ENCODE peak calls at places on chromosomes 16 and 17, in seven cellular contexts. L, X, H, K, R, O and M are unnamed samples.

GRCh38 chr17:21166599-21167265 is 40.0 kb downstream of the DHRS7B start:
- DNase-seq in L (no peak), X (no peak), R (no peak), H (no peak), O (no peak), K (peak; percentile 11), M (peak; percentile 28)

GRCh38 chr16:81293909-81294802 is 20.6 kb upstream of the GAN start:
- DNase-seq in L (no peak), H (no peak), O (peak; percentile 74), R (no peak), X (no peak), K (peak; percentile 44), M (peak; percentile 46)

GRCh38 chr17:28545141-28545503 is 7.3 kb downstream of the UNC119 start:
- DNase-seq in R (no peak), X (no peak), K (no peak), O (no peak), H (no peak), L (no peak), M (no peak)

GRCh38 chr17:29592850-29593545 is at the start of gene ANKRD13B:
- DNase-seq in X (no peak), L (peak; percentile 67), O (no peak), K (no peak), R (no peak), H (no peak), M (peak; percentile 66)

GRCh38 chr16:7509919-7510705 is 177.5 kb downstream of the RBFOX1 start:
- DNase-seq in H (no peak), X (no peak), L (no peak), R (no peak), K (no peak), O (no peak), M (no peak)

GRCh38 chr17:55275894-55276804 is 11.4 kb downstream of the HLF start:
- DNase-seq in H (no peak), R (no peak), X (no peak), O (peak; percentile 81), K (no peak), L (no peak), M (no peak)

GRCh38 chr16:31135535-31136286 is at the start of gene PRSS8:
- DNase-seq in H (no peak), L (peak; percentile 82), X (no peak), K (no peak), R (peak; percentile 48), O (peak; percentile 68), M (no peak)

GRCh38 chr17:69719474-69720048 is 305.1 kb downstream of the MAP2K6 start:
- DNase-seq in R (no peak), K (no peak), O (no peak), L (no peak), X (no peak), H (no peak), M (no peak)

GRCh38 chr17:60577147-60577925 is 22.7 kb upstream of the PPM1D start:
- DNase-seq in X (no peak), O (no peak), L (peak; percentile 31), K (peak; percentile 72), H (peak; percentile 30), R (no peak), M (peak; percentile 76)

GRCh38 chr16:77307764-77308561 is 108.8 kb downstream of the SYCE1L start:
- DNase-seq in R (no peak), L (no peak), X (no peak), O (peak; percentile 97), K (peak; percentile 50), H (no peak), M (no peak)

GRCh38 chr16:67460168-67460567 is 20.8 kb downstream of the ATP6V0D1 start:
- DNase-seq in H (no peak), X (no peak), K (no peak), R (no peak), L (peak; percentile 82), O (no peak), M (no peak)

GRCh38 chr16:77211880-77212735 is 12.9 kb downstream of the SYCE1L start:
- DNase-seq in X (peak; percentile 59), H (no peak), O (peak; percentile 31), R (no peak), K (no peak), L (peak; percentile 87), M (peak; percentile 35)

GRCh38 chr16:82082543-82083244 is 47.6 kb downstream of the HSD17B2 start:
- DNase-seq in X (no peak), O (peak; percentile 80), H (no peak), R (peak; percentile 13), K (peak; percentile 52), L (no peak), M (peak; percentile 36)

GRCh38 chr17:45910667-45911066 is 16.3 kb downstream of the MAPT start:
- DNase-seq in K (no peak), R (no peak), X (no peak), L (no peak), H (no peak), O (no peak), M (no peak)

GRCh38 chr17:7589204-7589868 is 558 bp downstream of the SOX15 start:
- DNase-seq in K (peak; percentile 83), L (no peak), H (no peak), O (peak; percentile 83), X (peak; percentile 87), R (no peak), M (peak; percentile 93)

GRCh38 chr16:52861614-52862022 is 191.1 kb downstream of the CHD9NB start:
- DNase-seq in R (peak; percentile 4), L (no peak), K (no peak), H (no peak), O (peak; percentile 5), X (peak; percentile 51), M (no peak)

GRCh38 chr17:44558349-44559287 is 1.3 kb downstream of the FZD2 start:
- DNase-seq in R (no peak), L (no peak), H (no peak), X (no peak), O (no peak), K (peak; percentile 60), M (peak; percentile 65)

GRCh38 chr16:48541108-48541786 is 68.7 kb downstream of the N4BP1 start:
- DNase-seq in O (no peak), L (no peak), K (no peak), R (no peak), H (no peak), X (no peak), M (no peak)

GRCh38 chr17:39732586-39732985 is 2.3 kb upstream of the MIEN1 start:
- DNase-seq in K (no peak), R (no peak), X (no peak), H (no peak), O (no peak), L (no peak), M (no peak)

DNA sequence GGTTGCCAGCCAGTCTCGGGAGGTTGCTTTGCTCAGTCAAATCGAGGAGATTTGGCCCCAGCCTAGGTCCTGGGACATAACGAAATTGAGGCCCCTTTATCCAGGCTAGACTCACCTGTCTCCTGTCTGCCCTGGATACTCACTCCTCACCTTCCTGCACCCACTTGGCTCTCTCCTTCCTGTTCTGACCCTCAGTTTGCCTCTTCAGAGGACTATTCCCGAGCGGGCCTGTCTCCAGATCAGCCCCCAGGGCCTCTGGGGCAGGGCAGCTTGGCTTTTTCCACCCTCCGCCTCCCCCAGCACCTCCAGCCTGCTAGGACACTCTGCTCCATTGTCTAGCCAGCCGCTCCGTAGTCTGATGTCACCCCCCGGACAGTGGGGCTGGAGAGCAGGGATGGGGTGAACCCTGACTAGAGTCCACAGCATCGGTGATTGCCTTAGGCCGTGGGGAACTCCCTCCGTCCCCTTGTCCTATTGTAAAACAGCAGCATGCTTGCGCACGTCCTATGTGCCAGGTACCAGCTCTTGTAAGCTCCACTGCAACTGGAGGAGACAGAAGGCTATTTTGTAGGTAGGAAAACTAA is 8.8 kb downstream of the WFIKKN2 start:
- DNase-seq in O (no peak), R (no peak), K (no peak), L (no peak), H (no peak), X (no peak), M (no peak)
- H3K9ac ChIP-seq in O (no peak overlapping the region), R (no peak overlapping the region), K (no peak overlapping the region), L (peak overlapping the region; percentile 22), H (no peak overlapping the region), X (peak overlapping the region; percentile 24), M (no peak overlapping the region)

GRCh38 chr17:41530062-41531048 is 2.2 kb upstream of the KRT19 start:
- DNase-seq in K (peak; percentile 93), R (peak; percentile 86), L (peak; percentile 88), X (no peak), H (no peak), O (peak; percentile 91), M (peak; percentile 84)

GRCh38 chr17:41528959-41529353 is 848 bp upstream of the KRT19 start:
- DNase-seq in H (no peak), O (no peak), R (no peak), X (no peak), L (no peak), K (no peak), M (no peak)

GRCh38 chr17:41529491-41529915 is 1.4 kb upstream of the KRT19 start:
- DNase-seq in L (no peak), R (no peak), K (no peak), X (no peak), O (no peak), H (no peak), M (no peak)

GRCh38 chr17:41524261-41524660 is 3.8 kb downstream of the KRT19 start:
- DNase-seq in H (no peak), K (no peak), L (no peak), X (no peak), R (no peak), O (no peak), M (no peak)

DNA sequence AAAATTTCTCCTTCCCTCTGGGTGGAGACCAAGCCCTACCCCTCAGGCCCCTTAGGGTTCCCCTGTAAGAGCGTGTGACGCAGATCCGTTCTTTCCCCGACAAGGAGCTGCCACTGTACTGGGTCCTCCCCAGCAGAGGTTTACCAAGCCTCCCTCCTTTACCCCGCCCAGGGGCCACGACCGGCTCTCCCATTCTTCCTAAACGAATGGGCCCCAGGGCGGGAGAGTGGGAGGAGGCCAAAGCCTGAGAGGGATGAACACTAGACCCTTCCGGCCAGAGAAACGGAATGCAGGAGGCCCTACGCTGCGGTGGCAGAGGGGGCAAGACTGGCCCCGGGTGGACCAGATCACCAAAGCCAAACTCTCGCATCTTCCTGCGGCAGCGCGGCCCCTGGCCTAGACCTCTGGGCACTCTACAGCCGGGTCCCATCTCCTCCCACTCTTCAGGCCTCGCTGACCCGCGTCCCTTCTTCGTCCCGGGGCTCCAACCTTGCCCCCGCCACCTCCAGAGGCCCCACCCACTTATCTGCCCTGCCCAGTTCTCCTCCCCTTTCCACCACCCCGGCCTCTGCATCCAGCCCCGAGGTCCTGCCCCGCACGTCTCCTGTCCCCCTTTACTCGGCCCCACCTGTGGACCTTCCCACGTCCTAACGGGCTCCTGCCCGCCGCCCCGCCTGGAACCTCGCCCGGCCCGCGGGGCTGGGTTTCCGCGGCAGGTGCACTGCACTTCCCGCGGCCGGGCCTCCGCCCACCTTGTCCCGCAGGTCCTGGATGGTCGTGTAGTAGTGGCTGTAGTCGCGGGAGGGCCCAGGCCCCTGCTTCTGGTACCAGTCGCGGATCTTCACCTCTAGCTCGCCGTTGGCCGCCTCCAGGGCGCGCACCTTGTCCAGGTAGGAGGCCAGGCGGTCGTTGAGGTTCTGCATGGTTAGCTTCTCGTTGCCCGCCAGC is 758 bp downstream of the KRT19 start:
- DNase-seq in R (no peak), H (no peak), O (no peak), L (peak; percentile 73), X (peak; percentile 26), K (no peak), M (peak; percentile 37)
- H3K4me1 ChIP-seq in R (peaks cover 64% of the 10 kb centered on the region), H (no peaks in the 10 kb centered on the region), O (peaks cover 31% of the 10 kb centered on the region), L (peaks cover 40% of the 10 kb centered on the region), X (peaks cover 19% of the 10 kb centered on the region), K (peaks cover 21% of the 10 kb centered on the region), M (peaks cover 10% of the 10 kb centered on the region)

GRCh38 chr16:57054771-57055170 is 37.6 kb upstream of the CPNE2 start:
- DNase-seq in L (no peak), X (no peak), K (no peak), H (no peak), O (no peak), R (no peak), M (no peak)
- H3K9ac ChIP-seq in L (no peak overlapping the region), X (no peak overlapping the region), K (no peak overlapping the region), H (no peak overlapping the region), O (no peak overlapping the region), R (no peak overlapping the region), M (no peak overlapping the region)

GRCh38 chr16:14635394-14636145 is 2.8 kb downstream of the BFAR start:
- DNase-seq in R (no peak), K (no peak), L (no peak), O (no peak), X (no peak), H (no peak), M (no peak)
- H3K4me1 ChIP-seq in R (peaks cover 16% of the 10 kb centered on the region), K (peaks cover 3% of the 10 kb centered on the region), L (peaks cover 20% of the 10 kb centered on the region), O (peaks cover 33% of the 10 kb centered on the region), X (peaks cover 11% of the 10 kb centered on the region), H (peaks cover 8% of the 10 kb centered on the region), M (peaks cover 25% of the 10 kb centered on the region)